ENCODE peak calls at places on chromosomes 7 and 10, in nine cellular contexts. F, M, D, I, S, G, C, U and P are unnamed samples.

GRCh38 chr10:15419279-15419874 is 48.3 kb upstream of the FAM171A1 start:
- DNase-seq in F (no peak), M (peak; percentile 69), D (peak; percentile 80), I (no peak), S (peak; percentile 26), G (peak; percentile 38), C (no peak), U (no peak), P (peak; percentile 23)

GRCh38 chr7:44382459-44383300 is 57.3 kb upstream of the CAMK2B start:
- DNase-seq in F (no peak), M (peak; percentile 22), D (no peak), I (no peak), S (no peak), G (no peak), C (no peak), U (no peak), P (no peak)

GRCh38 chr10:125034671-125035070 is 92.7 kb downstream of the ZRANB1 start:
- DNase-seq in F (peak; percentile 35), M (no peak), D (no peak), I (no peak), S (no peak), G (no peak), C (no peak), U (no peak), P (no peak)

GRCh38 chr10:22552888-22553378 is 161.4 kb downstream of the PIP4K2A start:
- DNase-seq in F (no peak), M (peak; percentile 56), D (no peak), I (no peak), S (peak; percentile 76), G (no peak), C (no peak), U (no peak), P (no peak)

GRCh38 chr7:133820584-133820983 is 306.6 kb upstream of the LRGUK start:
- DNase-seq in F (no peak), M (no peak), D (no peak), I (no peak), S (no peak), G (no peak), C (no peak), U (no peak), P (no peak)

GRCh38 chr10:29254123-29255046 is 34.5 kb upstream of the LYZL1 start:
- DNase-seq in F (no peak), M (no peak), D (no peak), I (no peak), S (no peak), G (no peak), C (no peak), U (no peak), P (no peak)

GRCh38 chr7:40586197-40586596 is 451.4 kb downstream of the SUGCT start:
- DNase-seq in F (no peak), M (no peak), D (no peak), I (no peak), S (peak; percentile 22), G (no peak), C (no peak), U (no peak), P (no peak)

GRCh38 chr10:50637003-50637579 is 13.3 kb upstream of the SGMS1 start:
- DNase-seq in F (no peak), M (no peak), D (no peak), I (no peak), S (no peak), G (no peak), C (no peak), U (no peak), P (no peak)

GRCh38 chr7:66696774-66697191 is 43.8 kb upstream of the RABGEF1 start:
- DNase-seq in F (no peak), M (no peak), D (no peak), I (no peak), S (no peak), G (no peak), C (no peak), U (no peak), P (no peak)

GRCh38 chr7:26153823-26154783 is 2.1 kb downstream of the NFE2L3 start:
- DNase-seq in F (no peak), M (no peak), D (peak; percentile 93), I (no peak), S (no peak), G (peak; percentile 83), C (no peak), U (no peak), P (peak; percentile 83)

GRCh38 chr7:95730493-95731280 is 41.7 kb upstream of the DYNC1I1 start:
- DNase-seq in F (no peak), M (peak; percentile 8), D (no peak), I (no peak), S (no peak), G (no peak), C (no peak), U (no peak), P (no peak)

GRCh38 chr7:21543528-21544302 is 876 bp downstream of the DNAH11 start:
- DNase-seq in F (no peak), M (no peak), D (peak; percentile 55), I (no peak), S (no peak), G (no peak), C (no peak), U (no peak), P (no peak)

GRCh38 chr10:74305730-74306129 is 154.7 kb downstream of the ADK start:
- DNase-seq in F (no peak), M (no peak), D (no peak), I (no peak), S (no peak), G (no peak), C (no peak), U (no peak), P (no peak)